ENCODE peak calls at places on chromosomes 6 and 20, in five cellular contexts. M, W, D, E and Y are unnamed samples.

GRCh38 chr6:15386110-15386755 is 140.4 kb downstream of the JARID2 start:
- DNase-seq in M (no peak), W (no peak), D (no peak), E (no peak), Y (no peak)

GRCh38 chr6:14521141-14521540 is 403.6 kb downstream of the CD83 start:
- DNase-seq in M (no peak), W (no peak), D (no peak), E (no peak), Y (no peak)

GRCh38 chr6:30097902-30098606 is 14.8 kb downstream of the TRIM31 start:
- DNase-seq in M (no peak), W (no peak), D (no peak), E (no peak), Y (peak)

GRCh38 chr20:19483309-19483708 is 270.9 kb downstream of the SLC24A3 start:
- DNase-seq in M (no peak), W (no peak), D (no peak), E (no peak), Y (no peak)

GRCh38 chr6:83086751-83087150 is 19.3 kb downstream of the DOP1A start:
- DNase-seq in M (no peak), W (no peak), D (peak), E (no peak), Y (no peak)

GRCh38 chr6:79668381-79668780 is 37.3 kb downstream of the SH3BGRL2 start:
- DNase-seq in M (no peak), W (no peak), D (no peak), E (no peak), Y (no peak)

GRCh38 chr6:132153221-132153896 is 202.2 kb upstream of the CCN2 start:
- DNase-seq in M (no peak), W (peak), D (no peak), E (no peak), Y (no peak)

GRCh38 chr6:73666393-73666792 is 12.6 kb upstream of the SLC17A5 start:
- DNase-seq in M (no peak), W (no peak), D (no peak), E (no peak), Y (no peak)

GRCh38 chr6:15020114-15020770 is 225.6 kb upstream of the JARID2 start:
- DNase-seq in M (no peak), W (no peak), D (no peak), E (no peak), Y (no peak)

GRCh38 chr20:16576219-16576618 is 3.0 kb upstream of the KIF16B start:
- DNase-seq in M (no peak), W (no peak), D (no peak), E (no peak), Y (no peak)

GRCh38 chr6:101539510-101540245 is 146.2 kb downstream of the GRIK2 start:
- DNase-seq in M (no peak), W (peak), D (no peak), E (no peak), Y (no peak)

GRCh38 chr6:136586295-136586694 is 36.1 kb upstream of the MAP7 start:
- DNase-seq in M (no peak), W (peak), D (no peak), E (no peak), Y (no peak)

GRCh38 chr20:45011108-45011526 is 44.8 kb downstream of the STK4 start:
- DNase-seq in M (peak), W (peak), D (peak), E (no peak), Y (peak)

GRCh38 chr20:57346477-57346876 is 4.6 kb upstream of the RAE1 start:
- DNase-seq in M (peak), W (peak), D (peak), E (peak), Y (peak)

GRCh38 chr6:73878403-73878802 is 182.4 kb downstream of the CD109 start:
- DNase-seq in M (no peak), W (no peak), D (no peak), E (no peak), Y (no peak)

GRCh38 chr6:63635165-63635562 is 438 bp upstream of the PHF3 start:
- DNase-seq in M (no peak), W (peak), D (no peak), E (no peak), Y (no peak)
- H3K27ac ChIP-seq in M (peak), W (no peak), D (peak), E (peak), Y (peak)

DNA sequence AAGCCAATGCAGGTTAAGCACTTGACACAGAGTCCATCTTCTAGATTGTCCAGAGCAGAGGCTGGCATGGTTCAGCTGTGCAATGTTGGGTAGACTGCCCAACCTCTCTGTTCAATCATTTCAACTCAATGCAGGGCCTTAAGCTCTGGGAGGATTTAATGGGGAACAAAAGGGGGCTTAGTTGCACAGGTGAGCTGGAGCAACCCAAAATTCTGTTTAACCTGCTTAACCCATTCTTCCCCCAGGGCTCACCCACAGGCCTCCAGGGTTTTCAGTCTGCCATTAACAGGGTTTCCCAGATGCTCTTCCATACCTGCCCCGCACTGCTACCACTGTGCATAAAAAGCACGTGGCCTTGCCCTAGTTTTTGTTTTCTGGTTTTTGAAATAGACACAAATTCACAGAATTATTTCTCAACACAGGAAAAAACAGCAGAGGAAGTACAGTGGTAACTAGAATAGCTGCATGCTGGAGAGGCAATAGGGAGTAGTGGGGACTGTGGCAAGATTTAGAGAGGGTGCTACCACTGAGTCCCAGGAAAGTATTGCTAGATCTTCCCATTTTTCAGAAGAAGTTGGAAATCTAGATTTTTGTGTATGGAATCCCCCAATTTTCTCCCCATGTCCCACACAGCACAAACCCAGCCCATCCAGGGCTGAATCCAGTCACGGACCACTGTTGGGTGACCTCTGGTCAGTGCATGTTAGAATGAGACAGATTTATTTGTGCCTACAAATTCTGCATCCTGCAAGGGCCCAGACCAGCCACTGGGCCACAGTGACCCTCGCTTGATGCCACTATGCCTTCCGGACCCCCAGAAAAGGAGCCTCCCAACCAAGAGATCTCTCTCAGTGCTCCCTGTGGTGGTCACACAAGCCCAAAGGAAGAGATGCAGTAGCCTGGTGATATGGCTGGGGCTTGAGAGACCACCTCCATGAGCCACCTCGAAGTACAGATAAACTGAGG is 4.6 kb downstream of the PTGIS start:
- DNase-seq in M (no peak), W (no peak), D (no peak), E (no peak), Y (no peak)
- H3K27ac ChIP-seq in M (peak), W (no peak), D (no peak), E (no peak), Y (no peak)

GRCh38 chr6:56484669-56485068 is 158.0 kb downstream of the DST start:
- DNase-seq in M (no peak), W (peak), D (no peak), E (no peak), Y (no peak)
- H3K27ac ChIP-seq in M (no peak), W (peak), D (no peak), E (no peak), Y (no peak)

DNA sequence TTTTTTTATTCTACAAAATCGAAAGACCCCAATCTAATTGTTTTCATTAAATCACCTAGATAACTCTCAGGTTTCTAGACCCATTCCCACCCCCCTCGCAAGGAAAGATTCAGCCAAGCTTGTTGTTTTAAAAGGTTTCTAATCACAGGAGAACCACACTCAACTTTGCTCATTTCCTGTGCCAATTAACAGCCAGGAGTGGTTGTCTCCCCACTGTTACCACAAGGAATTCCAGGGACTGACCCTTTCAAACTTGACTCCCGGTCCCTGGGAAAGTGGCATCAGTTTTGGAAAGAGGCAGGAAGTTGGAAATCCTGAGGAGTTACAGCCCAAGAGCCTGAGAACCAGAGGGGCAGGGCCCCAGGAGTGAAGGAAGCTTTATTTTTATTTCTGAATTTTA is 561.3 kb upstream of the JAG1 start:
- DNase-seq in M (no peak), W (peak), D (no peak), E (no peak), Y (no peak)
- H3K27ac ChIP-seq in M (peak), W (peak), D (no peak), E (no peak), Y (no peak)

DNA sequence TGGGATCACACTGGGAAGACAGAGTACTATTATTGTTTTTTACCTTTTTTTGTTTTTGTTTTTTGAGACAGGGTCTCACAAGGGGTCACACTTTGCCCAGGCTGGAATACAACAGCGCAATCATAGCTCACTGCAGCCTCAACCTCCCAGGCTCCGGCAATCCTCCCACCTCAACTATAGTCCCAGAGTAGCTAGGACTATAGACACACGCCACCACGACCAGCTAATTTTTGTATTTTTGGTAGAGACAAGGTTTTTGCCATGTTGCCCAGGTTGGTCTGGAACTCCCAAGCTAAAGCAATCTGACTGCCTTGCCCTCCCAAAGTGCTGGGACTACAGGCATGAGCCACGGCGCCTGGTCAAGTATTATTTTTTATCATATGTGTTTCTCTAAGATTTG is 81.0 kb downstream of the ZMYND8 start:
- DNase-seq in M (no peak), W (no peak), D (no peak), E (no peak), Y (no peak)
- H3K27ac ChIP-seq in M (peak), W (peak), D (no peak), E (no peak), Y (no peak)

DNA sequence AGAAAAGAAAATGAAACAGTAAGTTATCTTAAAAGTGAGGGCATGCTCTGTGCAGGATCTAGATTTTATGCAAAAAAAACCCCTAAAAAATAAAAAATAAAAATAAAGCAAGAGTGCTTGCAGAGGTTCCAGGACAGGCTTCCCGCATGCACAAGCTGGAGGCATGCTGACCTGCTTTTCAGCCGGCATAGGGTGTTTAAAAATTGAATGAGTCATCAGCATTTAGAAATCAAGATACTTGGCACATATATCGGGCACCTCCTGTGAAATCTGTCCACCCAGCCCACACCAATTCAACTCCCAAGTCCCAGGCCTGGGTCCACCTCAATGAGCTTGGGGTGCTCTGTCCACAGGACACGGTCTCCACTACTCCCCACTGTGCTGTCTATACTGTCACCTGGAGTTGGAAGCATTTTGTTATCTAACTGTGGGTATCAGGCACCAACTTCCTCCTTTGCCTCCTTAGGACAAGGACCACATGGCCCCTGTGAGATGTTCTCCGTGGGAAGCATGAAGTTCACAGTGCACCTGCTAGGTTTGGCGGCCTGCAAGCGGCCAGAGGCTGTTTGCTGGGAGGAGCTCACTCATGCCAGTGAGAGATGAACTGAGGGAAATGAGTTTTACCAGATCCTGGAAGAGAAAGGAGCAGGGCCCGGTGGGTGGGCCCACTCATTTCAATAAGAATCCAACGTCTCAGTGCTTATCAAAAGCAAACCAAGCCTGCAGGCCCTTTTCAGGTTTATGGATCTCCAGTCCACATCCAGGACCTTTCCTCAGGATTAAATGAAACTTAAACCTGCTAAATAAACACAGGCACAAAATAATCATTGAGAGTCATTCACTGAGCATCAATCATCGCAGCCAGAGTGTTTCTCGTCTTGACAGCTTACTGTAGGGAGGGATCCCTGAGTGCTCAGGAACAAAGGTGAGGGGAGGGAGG is 121.1 kb downstream of the FOXA2 start:
- DNase-seq in M (no peak), W (no peak), D (no peak), E (no peak), Y (no peak)
- H3K27ac ChIP-seq in M (no peak), W (no peak), D (no peak), E (no peak), Y (no peak)

GRCh38 chr6:163513570-163514166 is 99.2 kb downstream of the QKI start:
- DNase-seq in M (no peak), W (no peak), D (no peak), E (no peak), Y (no peak)
- H3K27ac ChIP-seq in M (peak), W (no peak), D (no peak), E (no peak), Y (no peak)

GRCh38 chr6:98928688-98929087 is 19.1 kb downstream of the FBXL4 start:
- DNase-seq in M (no peak), W (no peak), D (no peak), E (no peak), Y (no peak)
- H3K27ac ChIP-seq in M (no peak), W (no peak), D (no peak), E (no peak), Y (no peak)